ENCODE peak calls at places on chromosomes 12 and 14, in nine cellular contexts. F is A549, Z is mammary epithelial cell, V is cardiac fibroblast, J is colonic mucosa, N is GM13977, E is glutamatergic neuron, W is uterus, P is right atrium auricular region. S is an unnamed sample.

GRCh38 chr14:54085137-54085810 is 128.6 kb upstream of the BMP4 start:
- DNase-seq in F (no peak), Z (no peak), V (peak; percentile 37), J (no peak), N (no peak), E (no peak), W (no peak), P (no peak), S (no peak)

GRCh38 chr14:101219896-101220703 is 316.6 kb upstream of the RTL1 start:
- DNase-seq in F (no peak), Z (no peak), V (no peak), J (peak; percentile 16), N (no peak), E (no peak), W (peak; percentile 69), P (peak; percentile 38), S (peak; percentile 59)

GRCh38 chr12:56591111-56591510 is 39.0 kb downstream of the BAZ2A start:
- DNase-seq in F (no peak), Z (no peak), V (no peak), J (no peak), N (no peak), E (no peak), W (no peak), P (no peak), S (no peak)

GRCh38 chr12:45726594-45727300 is 2.8 kb upstream of the ARID2 start:
- DNase-seq in F (peak; percentile 33), Z (peak; percentile 39), V (peak; percentile 51), J (peak; percentile 67), N (no peak), E (peak; percentile 67), W (peak; percentile 63), P (peak; percentile 63), S (peak; percentile 94)

GRCh38 chr12:127620956-127621355 is 646.0 kb upstream of the TMEM132C start:
- DNase-seq in F (no peak), Z (no peak), V (no peak), J (no peak), N (no peak), E (no peak), W (no peak), P (no peak), S (no peak)

GRCh38 chr14:34420547-34421150 is 41.4 kb downstream of the SPTSSA start:
- DNase-seq in F (no peak), Z (peak; percentile 8), V (no peak), J (no peak), N (no peak), E (no peak), W (no peak), P (no peak), S (no peak)

GRCh38 chr14:106039400-106039799 is 513.0 kb downstream of the TMEM121 start:
- DNase-seq in F (no peak), Z (no peak), V (no peak), J (peak; percentile 22), N (peak; percentile 10), E (no peak), W (no peak), P (no peak), S (no peak)

GRCh38 chr12:12786716-12787601 is 1.5 kb downstream of the APOLD1 start:
- DNase-seq in F (peak; percentile 91), Z (peak; percentile 74), V (peak; percentile 87), J (peak; percentile 71), N (peak; percentile 96), E (peak; percentile 84), W (peak; percentile 81), P (peak; percentile 70), S (peak; percentile 93)

GRCh38 chr12:113722747-113723146 is 243.4 kb downstream of the RBM19 start:
- DNase-seq in F (no peak), Z (no peak), V (no peak), J (no peak), N (no peak), E (no peak), W (no peak), P (no peak), S (no peak)

GRCh38 chr14:33786091-33786825 is 164.6 kb downstream of the EGLN3 start:
- DNase-seq in F (no peak), Z (no peak), V (no peak), J (no peak), N (no peak), E (no peak), W (no peak), P (no peak), S (no peak)

GRCh38 chr12:30980886-30981662 is 54.5 kb downstream of the TSPAN11 start:
- DNase-seq in F (no peak), Z (no peak), V (no peak), J (no peak), N (no peak), E (no peak), W (no peak), P (no peak), S (no peak)

GRCh38 chr12:112798019-112798760 is 6.6 kb downstream of the RPH3A start:
- DNase-seq in F (no peak), Z (no peak), V (no peak), J (no peak), N (no peak), E (no peak), W (no peak), P (no peak), S (no peak)

GRCh38 chr12:96425321-96425720 is 25.1 kb upstream of the CDK17 start:
- DNase-seq in F (no peak), Z (peak; percentile 80), V (peak; percentile 83), J (no peak), N (no peak), E (no peak), W (peak; percentile 66), P (no peak), S (no peak)

GRCh38 chr12:91902860-91903683 is 242.6 kb downstream of the BTG1 start:
- DNase-seq in F (no peak), Z (peak; percentile 81), V (no peak), J (no peak), N (no peak), E (no peak), W (no peak), P (no peak), S (no peak)

GRCh38 chr12:124569375-124570148 is 2.1 kb upstream of the NCOR2 start:
- DNase-seq in F (no peak), Z (no peak), V (no peak), J (no peak), N (no peak), E (no peak), W (no peak), P (no peak), S (no peak)

DNA sequence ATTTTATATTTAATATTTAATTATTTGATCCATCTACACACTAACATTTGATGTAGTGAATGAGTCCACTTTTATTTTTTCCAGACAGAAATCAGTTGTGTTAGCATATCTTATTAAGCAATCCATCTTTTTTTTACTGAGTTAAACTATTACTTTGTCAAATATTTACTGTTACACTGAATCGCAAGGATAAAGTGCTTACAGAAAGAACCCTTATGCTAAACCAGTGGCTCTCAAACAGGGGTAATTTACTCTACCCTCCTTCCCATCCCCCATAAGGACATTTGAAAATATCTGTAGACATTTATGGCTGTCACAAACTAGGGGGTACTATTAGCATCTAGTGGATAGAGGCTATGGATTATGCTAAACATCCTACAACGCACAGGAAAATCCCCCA is 508.2 kb downstream of the C12orf50 start:
- DNase-seq in F (no peak), Z (no peak), V (no peak), J (no peak), N (no peak), E (no peak), W (no peak), P (no peak), S (no peak)
- TF ChIP-seq CTCF in F (no peak), Z (no peak), V (no peak), J (no peak), N (no peak), E (no peak), W (no peak), P (no peak), S (no peak)

GRCh38 chr12:24901975-24902461 is 46.9 kb downstream of the BCAT1 start:
- DNase-seq in F (no peak), Z (peak; percentile 14), V (no peak), J (no peak), N (peak; percentile 65), E (peak; percentile 71), W (no peak), P (no peak), S (peak; percentile 78)
- TF ChIP-seq CTCF in F (no peak), Z (no peak), V (no peak), J (no peak), N (no peak), E (no peak), W (no peak), P (no peak), S (no peak)

GRCh38 chr12:106187155-106187789 is 48.5 kb upstream of the NUAK1 start:
- DNase-seq in F (no peak), Z (no peak), V (no peak), J (no peak), N (no peak), E (no peak), W (no peak), P (no peak), S (no peak)

GRCh38 chr12:106192659-106193403 is 54.1 kb upstream of the NUAK1 start:
- DNase-seq in F (no peak), Z (no peak), V (no peak), J (no peak), N (no peak), E (no peak), W (peak; percentile 28), P (no peak), S (no peak)

GRCh38 chr12:106188249-106188648 is 49.5 kb upstream of the NUAK1 start:
- DNase-seq in F (no peak), Z (no peak), V (no peak), J (no peak), N (no peak), E (peak; percentile 36), W (peak; percentile 25), P (no peak), S (no peak)

GRCh38 chr12:106187842-106188241 is 49.1 kb upstream of the NUAK1 start:
- DNase-seq in F (no peak), Z (no peak), V (no peak), J (no peak), N (no peak), E (no peak), W (no peak), P (no peak), S (no peak)

DNA sequence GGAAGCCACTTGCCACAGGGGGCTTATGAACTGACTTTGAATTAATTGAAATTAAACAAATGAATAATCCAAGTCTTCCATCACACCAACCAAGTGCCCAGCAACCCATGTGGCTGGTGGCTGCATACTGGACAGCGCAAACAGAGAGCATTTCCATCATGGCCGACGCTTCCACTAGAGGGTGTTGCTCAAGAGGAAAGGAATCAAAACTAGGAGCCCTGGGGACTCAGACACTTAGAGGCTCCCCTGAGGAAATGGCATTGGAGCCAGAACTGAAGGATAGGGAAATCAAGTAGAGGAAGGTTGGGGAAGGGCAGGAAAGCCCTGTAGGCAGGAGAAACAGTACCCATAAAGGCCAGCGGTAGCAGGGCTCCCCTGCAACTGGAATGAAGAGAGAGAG is 50.6 kb upstream of the NUAK1 start:
- DNase-seq in F (no peak), Z (no peak), V (no peak), J (no peak), N (no peak), E (no peak), W (no peak), P (no peak), S (no peak)
- TF ChIP-seq CTCF in F (no peak), Z (no peak), V (no peak), J (no peak), N (no peak), E (no peak), W (no peak), P (no peak), S (no peak)

DNA sequence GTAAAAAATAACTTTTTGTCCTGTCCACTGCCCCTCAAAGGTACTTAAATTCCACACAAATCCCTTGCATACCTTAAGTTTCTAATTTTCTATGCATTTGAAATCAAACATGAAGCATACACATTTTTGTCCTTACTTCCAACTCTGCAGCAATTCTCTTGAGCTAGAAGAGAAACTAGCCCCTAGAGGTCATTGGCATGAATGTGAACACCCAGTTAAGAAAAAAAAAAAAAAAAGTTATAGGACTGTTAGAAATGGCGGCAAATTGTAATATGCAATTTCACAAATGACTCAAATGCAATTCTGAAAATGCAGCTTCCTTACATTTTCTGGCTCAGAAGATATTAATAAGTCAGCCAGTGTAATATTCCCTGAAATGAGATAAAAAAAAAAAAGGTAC is 4.6 kb upstream of the ESR2 start:
- DNase-seq in F (no peak), Z (no peak), V (peak; percentile 13), J (no peak), N (no peak), E (no peak), W (no peak), P (no peak), S (no peak)
- TF ChIP-seq CTCF in F (no peak), Z (no peak), V (no peak), J (no peak), N (no peak), E (no peak), W (no peak), P (no peak), S (no peak)